ENCODE peak calls at places on chromosomes 4 and X, in five cellular contexts. One of them, this sample, is unnamed.

GRCh38 chr4:151530230-151530629 is 121.3 kb downstream of the FHIP1A start:
- DNase-seq in stimulated activated naive CD8-positive, alpha-beta T cell treated with anti-CD3 and anti-CD28 coated beads, Interleukin-15, Interleukin-2, amounts not matched to agents 100 U/mL and 50 U/mL, for 24 hours: no peak
- DNase-seq in cardiac muscle cell: no peak
- DNase-seq in natural killer cell treated with Interleukin-12 subunit alpha and Interleukin-12 subunit beta and Interleukin-15 and Interleukin-18, amount 100 ng/mL, for 72 hours: no peak
- DNase-seq in activated CD8-positive, alpha-beta memory T cell treated with anti-CD3 and anti-CD28 coated beads for 4 hours: no peak
- DNase-seq in this sample: no peak

GRCh38 chr4:46370531-46370930 is 19.4 kb downstream of the GABRA2 start:
- DNase-seq in stimulated activated naive CD8-positive, alpha-beta T cell treated with anti-CD3 and anti-CD28 coated beads, Interleukin-15, Interleukin-2, amounts not matched to agents 100 U/mL and 50 U/mL, for 24 hours: no peak
- DNase-seq in cardiac muscle cell: no peak
- DNase-seq in natural killer cell treated with Interleukin-12 subunit alpha and Interleukin-12 subunit beta and Interleukin-15 and Interleukin-18, amount 100 ng/mL, for 72 hours: no peak
- DNase-seq in activated CD8-positive, alpha-beta memory T cell treated with anti-CD3 and anti-CD28 coated beads for 4 hours: no peak
- DNase-seq in this sample: no peak

GRCh38 chr4:16082424-16083216 is 1.2 kb downstream of the PROM1 start:
- DNase-seq in stimulated activated naive CD8-positive, alpha-beta T cell treated with anti-CD3 and anti-CD28 coated beads, Interleukin-15, Interleukin-2, amounts not matched to agents 100 U/mL and 50 U/mL, for 24 hours: peak
- DNase-seq in cardiac muscle cell: peak
- DNase-seq in natural killer cell treated with Interleukin-12 subunit alpha and Interleukin-12 subunit beta and Interleukin-15 and Interleukin-18, amount 100 ng/mL, for 72 hours: no peak
- DNase-seq in activated CD8-positive, alpha-beta memory T cell treated with anti-CD3 and anti-CD28 coated beads for 4 hours: no peak
- DNase-seq in this sample: no peak

GRCh38 chr4:74845834-74846233 is 51.5 kb upstream of the BTC start:
- DNase-seq in stimulated activated naive CD8-positive, alpha-beta T cell treated with anti-CD3 and anti-CD28 coated beads, Interleukin-15, Interleukin-2, amounts not matched to agents 100 U/mL and 50 U/mL, for 24 hours: no peak
- DNase-seq in cardiac muscle cell: no peak
- DNase-seq in natural killer cell treated with Interleukin-12 subunit alpha and Interleukin-12 subunit beta and Interleukin-15 and Interleukin-18, amount 100 ng/mL, for 72 hours: no peak
- DNase-seq in activated CD8-positive, alpha-beta memory T cell treated with anti-CD3 and anti-CD28 coated beads for 4 hours: no peak
- DNase-seq in this sample: no peak

GRCh38 chr4:93764647-93765246 is 63.8 kb upstream of the ATOH1 start:
- DNase-seq in stimulated activated naive CD8-positive, alpha-beta T cell treated with anti-CD3 and anti-CD28 coated beads, Interleukin-15, Interleukin-2, amounts not matched to agents 100 U/mL and 50 U/mL, for 24 hours: no peak
- DNase-seq in cardiac muscle cell: peak
- DNase-seq in natural killer cell treated with Interleukin-12 subunit alpha and Interleukin-12 subunit beta and Interleukin-15 and Interleukin-18, amount 100 ng/mL, for 72 hours: no peak
- DNase-seq in activated CD8-positive, alpha-beta memory T cell treated with anti-CD3 and anti-CD28 coated beads for 4 hours: no peak
- DNase-seq in this sample: no peak

GRCh38 chr4:85748654-85749053 is 273.7 kb downstream of the ARHGAP24 start:
- DNase-seq in stimulated activated naive CD8-positive, alpha-beta T cell treated with anti-CD3 and anti-CD28 coated beads, Interleukin-15, Interleukin-2, amounts not matched to agents 100 U/mL and 50 U/mL, for 24 hours: no peak
- DNase-seq in cardiac muscle cell: peak
- DNase-seq in natural killer cell treated with Interleukin-12 subunit alpha and Interleukin-12 subunit beta and Interleukin-15 and Interleukin-18, amount 100 ng/mL, for 72 hours: no peak
- DNase-seq in activated CD8-positive, alpha-beta memory T cell treated with anti-CD3 and anti-CD28 coated beads for 4 hours: no peak
- DNase-seq in this sample: no peak

GRCh38 chr4:7933631-7934510 is 5.8 kb downstream of the AFAP1 start:
- DNase-seq in stimulated activated naive CD8-positive, alpha-beta T cell treated with anti-CD3 and anti-CD28 coated beads, Interleukin-15, Interleukin-2, amounts not matched to agents 100 U/mL and 50 U/mL, for 24 hours: no peak
- DNase-seq in cardiac muscle cell: no peak
- DNase-seq in natural killer cell treated with Interleukin-12 subunit alpha and Interleukin-12 subunit beta and Interleukin-15 and Interleukin-18, amount 100 ng/mL, for 72 hours: no peak
- DNase-seq in activated CD8-positive, alpha-beta memory T cell treated with anti-CD3 and anti-CD28 coated beads for 4 hours: no peak
- DNase-seq in this sample: no peak

GRCh38 chr4:184907810-184908209 is 82.0 kb upstream of the ACSL1 start:
- DNase-seq in stimulated activated naive CD8-positive, alpha-beta T cell treated with anti-CD3 and anti-CD28 coated beads, Interleukin-15, Interleukin-2, amounts not matched to agents 100 U/mL and 50 U/mL, for 24 hours: no peak
- DNase-seq in cardiac muscle cell: no peak
- DNase-seq in natural killer cell treated with Interleukin-12 subunit alpha and Interleukin-12 subunit beta and Interleukin-15 and Interleukin-18, amount 100 ng/mL, for 72 hours: no peak
- DNase-seq in activated CD8-positive, alpha-beta memory T cell treated with anti-CD3 and anti-CD28 coated beads for 4 hours: no peak
- DNase-seq in this sample: no peak

GRCh38 chr4:114495471-114495928 is 103.1 kb upstream of the UGT8 start:
- DNase-seq in stimulated activated naive CD8-positive, alpha-beta T cell treated with anti-CD3 and anti-CD28 coated beads, Interleukin-15, Interleukin-2, amounts not matched to agents 100 U/mL and 50 U/mL, for 24 hours: no peak
- DNase-seq in cardiac muscle cell: peak
- DNase-seq in natural killer cell treated with Interleukin-12 subunit alpha and Interleukin-12 subunit beta and Interleukin-15 and Interleukin-18, amount 100 ng/mL, for 72 hours: no peak
- DNase-seq in activated CD8-positive, alpha-beta memory T cell treated with anti-CD3 and anti-CD28 coated beads for 4 hours: no peak
- DNase-seq in this sample: no peak

GRCh38 chrX:94662665-94663064 is 988.7 kb downstream of the FAM133A start:
- DNase-seq in stimulated activated naive CD8-positive, alpha-beta T cell treated with anti-CD3 and anti-CD28 coated beads, Interleukin-15, Interleukin-2, amounts not matched to agents 100 U/mL and 50 U/mL, for 24 hours: no peak
- DNase-seq in cardiac muscle cell: peak
- DNase-seq in natural killer cell treated with Interleukin-12 subunit alpha and Interleukin-12 subunit beta and Interleukin-15 and Interleukin-18, amount 100 ng/mL, for 72 hours: no peak
- DNase-seq in activated CD8-positive, alpha-beta memory T cell treated with anti-CD3 and anti-CD28 coated beads for 4 hours: no peak
- DNase-seq in this sample: no peak

GRCh38 chr4:76547167-76547760 is 112.2 kb downstream of the SHROOM3 start:
- DNase-seq in stimulated activated naive CD8-positive, alpha-beta T cell treated with anti-CD3 and anti-CD28 coated beads, Interleukin-15, Interleukin-2, amounts not matched to agents 100 U/mL and 50 U/mL, for 24 hours: no peak
- DNase-seq in cardiac muscle cell: peak
- DNase-seq in natural killer cell treated with Interleukin-12 subunit alpha and Interleukin-12 subunit beta and Interleukin-15 and Interleukin-18, amount 100 ng/mL, for 72 hours: no peak
- DNase-seq in activated CD8-positive, alpha-beta memory T cell treated with anti-CD3 and anti-CD28 coated beads for 4 hours: no peak
- DNase-seq in this sample: no peak

GRCh38 chr4:34720563-34720962 is 1523.8 kb downstream of the ARAP2 start:
- DNase-seq in stimulated activated naive CD8-positive, alpha-beta T cell treated with anti-CD3 and anti-CD28 coated beads, Interleukin-15, Interleukin-2, amounts not matched to agents 100 U/mL and 50 U/mL, for 24 hours: no peak
- DNase-seq in cardiac muscle cell: peak
- DNase-seq in natural killer cell treated with Interleukin-12 subunit alpha and Interleukin-12 subunit beta and Interleukin-15 and Interleukin-18, amount 100 ng/mL, for 72 hours: no peak
- DNase-seq in activated CD8-positive, alpha-beta memory T cell treated with anti-CD3 and anti-CD28 coated beads for 4 hours: no peak
- DNase-seq in this sample: no peak

GRCh38 chr4:25367004-25367621 is 9.9 kb upstream of the ANAPC4 start:
- DNase-seq in stimulated activated naive CD8-positive, alpha-beta T cell treated with anti-CD3 and anti-CD28 coated beads, Interleukin-15, Interleukin-2, amounts not matched to agents 100 U/mL and 50 U/mL, for 24 hours: no peak
- DNase-seq in cardiac muscle cell: peak
- DNase-seq in natural killer cell treated with Interleukin-12 subunit alpha and Interleukin-12 subunit beta and Interleukin-15 and Interleukin-18, amount 100 ng/mL, for 72 hours: no peak
- DNase-seq in activated CD8-positive, alpha-beta memory T cell treated with anti-CD3 and anti-CD28 coated beads for 4 hours: no peak
- DNase-seq in this sample: no peak

GRCh38 chr4:177442623-177443155 is 452 bp upstream of the AGA start:
- DNase-seq in stimulated activated naive CD8-positive, alpha-beta T cell treated with anti-CD3 and anti-CD28 coated beads, Interleukin-15, Interleukin-2, amounts not matched to agents 100 U/mL and 50 U/mL, for 24 hours: peak
- DNase-seq in cardiac muscle cell: no peak
- DNase-seq in natural killer cell treated with Interleukin-12 subunit alpha and Interleukin-12 subunit beta and Interleukin-15 and Interleukin-18, amount 100 ng/mL, for 72 hours: no peak
- DNase-seq in activated CD8-positive, alpha-beta memory T cell treated with anti-CD3 and anti-CD28 coated beads for 4 hours: no peak
- DNase-seq in this sample: no peak

GRCh38 chr4:52606766-52607165 is 52.3 kb downstream of the USP46 start:
- DNase-seq in stimulated activated naive CD8-positive, alpha-beta T cell treated with anti-CD3 and anti-CD28 coated beads, Interleukin-15, Interleukin-2, amounts not matched to agents 100 U/mL and 50 U/mL, for 24 hours: no peak
- DNase-seq in cardiac muscle cell: no peak
- DNase-seq in natural killer cell treated with Interleukin-12 subunit alpha and Interleukin-12 subunit beta and Interleukin-15 and Interleukin-18, amount 100 ng/mL, for 72 hours: no peak
- DNase-seq in activated CD8-positive, alpha-beta memory T cell treated with anti-CD3 and anti-CD28 coated beads for 4 hours: no peak
- DNase-seq in this sample: no peak